ENCODE peak calls at places on chromosome 1, in six cellular contexts. M is AG04450, U is endothelial cell of umbilical vein, Y is adrenal gland, W is heart left ventricle, I is brain microvascular endothelial cell. B is an unnamed sample.

GRCh38 chr1:205976036-205976435 is 27.2 kb downstream of the RAB7B start:
- DNase-seq in M (no peak), U (no peak), Y (no peak), W (no peak), I (no peak), B (no peak)

GRCh38 chr1:64686828-64687724 is 57.8 kb upstream of the RAVER2 start:
- DNase-seq in M (peak; percentile 16), U (peak; percentile 88), Y (peak; percentile 46), W (no peak), I (peak; percentile 47), B (no peak)

GRCh38 chr1:203128691-203129500 is 1.4 kb downstream of the ADORA1 start:
- DNase-seq in M (no peak), U (no peak), Y (no peak), W (no peak), I (no peak), B (no peak)

GRCh38 chr1:50060279-50060678 is 36.5 kb upstream of the AGBL4 start:
- DNase-seq in M (no peak), U (no peak), Y (no peak), W (no peak), I (no peak), B (peak; percentile 5)

GRCh38 chr1:10791117-10791951 is 5.1 kb downstream of the CASZ1 start:
- DNase-seq in M (no peak), U (no peak), Y (no peak), W (no peak), I (no peak), B (no peak)

GRCh38 chr1:204337047-204337446 is 22.7 kb downstream of the PLEKHA6 start:
- DNase-seq in M (no peak), U (no peak), Y (no peak), W (no peak), I (no peak), B (no peak)

GRCh38 chr1:74412244-74412643 is 100.2 kb downstream of the LRRC53 start:
- DNase-seq in M (no peak), U (no peak), Y (no peak), W (no peak), I (no peak), B (no peak)

GRCh38 chr1:88175631-88176226 is 508.3 kb upstream of the PKN2 start:
- DNase-seq in M (no peak), U (no peak), Y (peak; percentile 45), W (no peak), I (no peak), B (no peak)

GRCh38 chr1:98496246-98496995 is 165.1 kb upstream of the SNX7 start:
- DNase-seq in M (no peak), U (no peak), Y (no peak), W (no peak), I (no peak), B (peak; percentile 24)

GRCh38 chr1:240711020-240711419 is 99.1 kb upstream of the GREM2 start:
- DNase-seq in M (no peak), U (no peak), Y (no peak), W (no peak), I (no peak), B (no peak)

DNA sequence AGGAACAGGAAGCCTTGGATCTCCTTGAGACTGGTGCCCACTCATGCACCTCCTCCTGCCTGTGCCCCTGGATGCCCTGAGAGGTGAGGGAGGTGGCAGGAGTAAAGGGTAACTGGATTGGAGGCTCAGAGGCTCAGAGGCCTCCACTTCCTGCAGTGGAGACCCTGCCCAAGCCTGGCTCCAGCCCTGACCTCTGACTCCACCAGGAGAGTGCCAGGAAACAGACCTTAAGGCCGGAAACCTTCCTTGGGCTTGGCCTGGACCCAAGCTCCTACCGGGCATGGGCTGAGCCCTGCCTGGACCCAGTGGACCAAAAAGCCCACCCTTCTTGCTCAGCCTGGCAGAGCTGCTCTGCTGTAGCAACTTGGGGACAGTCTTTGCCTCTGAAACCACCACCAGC is 15.0 kb upstream of the CELA3B start:
- DNase-seq in M (no peak), U (peak; percentile 47), Y (no peak), W (no peak), I (no peak), B (no peak)
- H3K27me3 ChIP-seq in M (no peaks in the 10 kb centered on the region), U (no peaks in the 10 kb centered on the region), Y (no peaks in the 10 kb centered on the region), W (no peaks in the 10 kb centered on the region), I (no peaks in the 10 kb centered on the region), B (no peaks in the 10 kb centered on the region)

DNA sequence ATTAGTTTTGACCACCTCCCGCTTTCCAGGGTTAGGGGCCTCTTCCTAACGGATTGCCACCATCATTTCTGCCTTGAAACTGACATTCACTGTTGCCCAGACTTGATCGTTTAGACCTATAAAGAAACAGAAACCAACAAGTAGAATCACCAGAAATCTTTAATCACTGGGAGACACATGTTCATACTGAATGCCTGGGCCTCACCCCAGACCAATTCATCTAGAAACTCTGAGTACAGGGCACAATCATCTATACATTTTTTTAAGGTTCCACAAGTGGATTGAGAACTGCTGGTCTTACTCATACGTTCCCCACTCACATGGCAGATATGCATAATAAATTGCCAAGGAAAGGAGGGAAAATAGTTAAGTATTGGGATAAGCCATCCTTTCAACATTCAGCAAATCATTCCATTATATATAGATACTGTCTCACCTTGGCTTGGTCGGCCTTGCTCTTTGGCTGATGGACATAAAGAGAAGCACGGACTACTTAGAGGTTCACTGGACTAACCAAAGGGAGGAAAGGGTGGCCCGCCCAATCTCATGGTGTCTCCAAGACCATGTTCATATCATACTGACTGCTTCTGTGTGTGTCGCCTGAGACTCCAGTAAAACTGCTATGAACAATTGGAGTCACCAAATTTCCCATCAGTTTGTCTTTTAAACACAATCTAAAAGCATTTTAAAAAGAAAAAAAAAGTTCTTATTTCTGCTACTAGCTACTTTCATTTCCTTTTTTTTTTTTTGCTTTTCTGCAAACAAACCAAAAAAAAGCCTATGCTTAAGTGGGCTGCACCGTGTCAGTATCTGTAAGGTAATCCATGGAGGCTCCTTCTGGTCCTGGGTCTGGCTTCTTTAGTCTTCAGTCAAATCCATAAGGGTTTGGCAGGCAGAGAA is 9.3 kb upstream of the TARBP1 start:
- DNase-seq in M (no peak), U (no peak), Y (no peak), W (no peak), I (no peak), B (no peak)
- H3K4me3 ChIP-seq in M (no peak overlapping the region), U (no peak overlapping the region), Y (no peak overlapping the region), W (no peak overlapping the region), I (no peak overlapping the region), B (no peak overlapping the region)

GRCh38 chr1:18697541-18697940 is 66.9 kb downstream of the PAX7 start:
- DNase-seq in M (no peak), U (no peak), Y (no peak), W (no peak), I (no peak), B (no peak)
- H3K27me3 ChIP-seq in M (no peaks in the 10 kb centered on the region), U (no peaks in the 10 kb centered on the region), Y (peaks cover 11% of the 10 kb centered on the region), W (peaks cover 64% of the 10 kb centered on the region), I (no peaks in the 10 kb centered on the region), B (peaks cover 18% of the 10 kb centered on the region)

DNA sequence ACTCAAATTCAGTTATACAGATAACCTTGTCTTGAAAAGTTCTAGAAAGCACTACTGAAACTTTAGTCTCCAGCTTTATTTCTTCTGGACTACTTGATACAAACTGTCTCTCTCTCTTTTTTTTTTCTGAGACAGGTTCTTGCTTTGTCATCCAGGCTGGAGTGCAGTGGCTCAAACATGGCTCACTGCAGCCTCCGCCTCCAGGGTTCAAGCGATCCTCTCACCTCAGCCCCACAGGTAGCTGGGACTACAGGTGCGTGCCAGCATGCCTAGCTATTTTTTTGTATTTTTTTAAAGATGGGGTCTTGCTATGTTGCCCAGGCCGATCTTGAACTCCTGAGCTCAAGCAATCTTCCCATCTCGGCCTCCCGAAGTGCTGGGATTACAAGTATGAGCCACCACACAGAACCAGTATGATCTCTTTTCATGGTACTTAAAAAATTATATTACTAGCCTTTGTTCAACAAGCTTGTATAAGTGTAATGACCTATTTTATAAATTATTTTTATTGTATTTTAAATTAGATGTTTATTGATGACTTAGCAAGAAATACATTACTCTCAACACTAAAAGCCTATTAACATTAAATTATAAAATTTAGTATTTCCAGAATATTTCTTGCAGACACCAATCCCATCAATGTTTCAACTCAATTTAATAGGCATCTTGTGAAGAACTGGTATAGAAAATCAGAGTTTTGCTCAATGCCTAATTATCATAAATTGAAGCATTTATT is 36.1 kb upstream of the MTF2 start:
- DNase-seq in M (no peak), U (no peak), Y (no peak), W (no peak), I (no peak), B (no peak)
- H3K4me3 ChIP-seq in M (no peak overlapping the region), U (no peak overlapping the region), Y (no peak overlapping the region), W (no peak overlapping the region), I (no peak overlapping the region), B (peak overlapping the region; percentile 47)

DNA sequence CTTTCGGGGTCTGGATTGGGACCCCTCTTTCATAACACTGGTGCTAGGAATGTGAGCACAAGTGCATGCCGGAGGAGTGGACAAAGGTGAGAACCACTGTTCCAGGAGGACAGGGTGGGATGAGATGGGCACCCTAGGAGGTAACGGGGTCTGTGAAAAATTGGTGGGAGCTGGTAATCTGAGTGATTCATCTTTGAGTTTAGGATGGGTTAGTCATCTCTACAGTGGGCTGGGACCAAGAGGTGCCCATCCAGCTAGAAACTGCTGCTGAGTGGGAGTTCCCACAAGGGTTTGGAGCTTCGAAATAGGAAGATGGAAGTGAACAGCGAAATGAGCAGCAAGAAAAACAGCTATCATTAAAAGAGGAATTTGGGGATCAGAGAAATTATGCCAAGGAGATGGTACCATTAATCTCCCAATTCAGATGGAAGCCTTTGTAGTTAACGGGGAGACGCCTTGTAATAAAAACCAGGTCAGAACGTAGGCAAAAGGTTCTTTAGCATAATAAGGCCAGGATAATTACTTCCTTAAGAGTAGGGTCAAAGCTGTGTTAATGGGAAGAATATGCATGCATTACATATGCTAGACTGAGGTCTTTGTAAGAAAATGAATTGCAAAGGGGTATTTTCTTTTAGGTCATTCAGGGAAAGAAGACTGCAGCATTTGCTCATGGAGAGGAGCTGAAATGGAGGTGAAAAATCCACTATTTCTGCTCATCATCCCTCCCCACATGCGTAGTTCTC is 55.5 kb downstream of the OLFML3 start:
- DNase-seq in M (no peak), U (no peak), Y (no peak), W (no peak), I (no peak), B (no peak)
- H3K27me3 ChIP-seq in M (no peaks in the 10 kb centered on the region), U (no peaks in the 10 kb centered on the region), Y (no peaks in the 10 kb centered on the region), W (no peaks in the 10 kb centered on the region), I (no peaks in the 10 kb centered on the region), B (no peaks in the 10 kb centered on the region)

DNA sequence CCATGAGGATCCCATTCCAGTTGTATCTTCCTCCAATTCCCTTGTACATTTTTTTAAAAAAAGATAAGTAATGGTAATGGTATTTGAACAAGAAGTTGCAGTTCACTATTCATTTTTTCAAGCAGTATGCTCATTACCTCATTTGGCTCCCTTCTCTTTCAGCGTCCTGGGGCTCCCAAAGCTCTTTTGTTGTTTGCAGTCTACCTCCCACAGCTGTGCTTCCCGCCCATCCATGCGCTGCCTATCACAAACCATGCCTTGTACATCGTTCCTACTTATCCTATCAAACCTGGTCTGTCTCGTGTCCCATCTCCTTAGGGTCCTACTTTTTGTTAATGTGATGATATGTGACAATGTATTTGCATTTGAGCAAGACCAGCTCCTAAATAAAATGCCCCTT is 59.6 kb upstream of the PLXNA2 start:
- DNase-seq in M (no peak), U (no peak), Y (no peak), W (no peak), I (no peak), B (no peak)
- H3K4me3 ChIP-seq in M (no peak overlapping the region), U (no peak overlapping the region), Y (no peak overlapping the region), W (no peak overlapping the region), I (no peak overlapping the region), B (no peak overlapping the region)